ENCODE peak calls at places on chromosomes 13 and 19, in seven cellular contexts. One of them, this sample, is unnamed.

GRCh38 chr19:2282062-2282861 is at the start of gene PEAK3:
- DNase-seq in stimulated activated CD8-positive, alpha-beta memory T cell treated with anti-CD3 and anti-CD28 coated beads, Interleukin-4, amount 100 ng/mL, for 1 hour: no peak
- DNase-seq in NCI-H2227 treated with DMSO at 0.1 percent for 48 hours: no peak
- DNase-seq in choroid plexus epithelial cell: peak
- DNase-seq in AG09319: no peak
- DNase-seq in Calu3: no peak
- DNase-seq in AG04450: no peak
- DNase-seq in this sample: no peak

GRCh38 chr13:30077338-30077737 is 226.9 kb upstream of the UBL3 start:
- DNase-seq in AG04450: no peak
- DNase-seq in NCI-H2227 treated with DMSO at 0.1 percent for 48 hours: no peak
- DNase-seq in stimulated activated CD8-positive, alpha-beta memory T cell treated with anti-CD3 and anti-CD28 coated beads, Interleukin-4, amount 100 ng/mL, for 1 hour: no peak
- DNase-seq in choroid plexus epithelial cell: no peak
- DNase-seq in AG09319: no peak
- DNase-seq in Calu3: no peak
- DNase-seq in this sample: no peak

GRCh38 chr13:44715287-44716224 is 139.4 kb upstream of the TSC22D1 start:
- DNase-seq in NCI-H2227 treated with DMSO at 0.1 percent for 48 hours: no peak
- DNase-seq in Calu3: no peak
- DNase-seq in AG04450: no peak
- DNase-seq in AG09319: no peak
- DNase-seq in stimulated activated CD8-positive, alpha-beta memory T cell treated with anti-CD3 and anti-CD28 coated beads, Interleukin-4, amount 100 ng/mL, for 1 hour: no peak
- DNase-seq in choroid plexus epithelial cell: no peak
- DNase-seq in this sample: no peak

GRCh38 chr19:46351241-46352041 is 4.6 kb downstream of the PPP5C start:
- DNase-seq in stimulated activated CD8-positive, alpha-beta memory T cell treated with anti-CD3 and anti-CD28 coated beads, Interleukin-4, amount 100 ng/mL, for 1 hour: no peak
- DNase-seq in AG09319: no peak
- DNase-seq in AG04450: no peak
- DNase-seq in NCI-H2227 treated with DMSO at 0.1 percent for 48 hours: no peak
- DNase-seq in choroid plexus epithelial cell: peak
- DNase-seq in Calu3: peak
- DNase-seq in this sample: no peak

GRCh38 chr13:30408319-30409101 is 13.8 kb upstream of the UBE2L5 start:
- DNase-seq in AG09319: peak
- DNase-seq in stimulated activated CD8-positive, alpha-beta memory T cell treated with anti-CD3 and anti-CD28 coated beads, Interleukin-4, amount 100 ng/mL, for 1 hour: peak
- DNase-seq in choroid plexus epithelial cell: peak
- DNase-seq in NCI-H2227 treated with DMSO at 0.1 percent for 48 hours: no peak
- DNase-seq in Calu3: peak
- DNase-seq in AG04450: peak
- DNase-seq in this sample: peak

GRCh38 chr19:39824143-39825092 is 9.5 kb downstream of the DYRK1B start:
- DNase-seq in AG04450: peak
- DNase-seq in Calu3: no peak
- DNase-seq in NCI-H2227 treated with DMSO at 0.1 percent for 48 hours: peak
- DNase-seq in AG09319: peak
- DNase-seq in choroid plexus epithelial cell: peak
- DNase-seq in stimulated activated CD8-positive, alpha-beta memory T cell treated with anti-CD3 and anti-CD28 coated beads, Interleukin-4, amount 100 ng/mL, for 1 hour: peak
- DNase-seq in this sample: peak

GRCh38 chr13:44734204-44734707 is 158.1 kb upstream of the TSC22D1 start:
- DNase-seq in NCI-H2227 treated with DMSO at 0.1 percent for 48 hours: no peak
- DNase-seq in stimulated activated CD8-positive, alpha-beta memory T cell treated with anti-CD3 and anti-CD28 coated beads, Interleukin-4, amount 100 ng/mL, for 1 hour: no peak
- DNase-seq in choroid plexus epithelial cell: peak
- DNase-seq in AG04450: peak
- DNase-seq in Calu3: no peak
- DNase-seq in AG09319: peak
- DNase-seq in this sample: no peak

GRCh38 chr19:44741841-44742352 is 6.6 kb upstream of the BCL3 start:
- DNase-seq in NCI-H2227 treated with DMSO at 0.1 percent for 48 hours: no peak
- DNase-seq in choroid plexus epithelial cell: peak
- DNase-seq in stimulated activated CD8-positive, alpha-beta memory T cell treated with anti-CD3 and anti-CD28 coated beads, Interleukin-4, amount 100 ng/mL, for 1 hour: no peak
- DNase-seq in AG09319: peak
- DNase-seq in Calu3: peak
- DNase-seq in AG04450: peak
- DNase-seq in this sample: no peak

GRCh38 chr13:113635709-113636108 is 22.3 kb downstream of the ATP4B start:
- DNase-seq in stimulated activated CD8-positive, alpha-beta memory T cell treated with anti-CD3 and anti-CD28 coated beads, Interleukin-4, amount 100 ng/mL, for 1 hour: no peak
- DNase-seq in AG09319: no peak
- DNase-seq in AG04450: no peak
- DNase-seq in choroid plexus epithelial cell: no peak
- DNase-seq in Calu3: no peak
- DNase-seq in NCI-H2227 treated with DMSO at 0.1 percent for 48 hours: no peak
- DNase-seq in this sample: no peak

GRCh38 chr19:4098493-4098892 is 25.4 kb downstream of the MAP2K2 start:
- DNase-seq in choroid plexus epithelial cell: no peak
- DNase-seq in NCI-H2227 treated with DMSO at 0.1 percent for 48 hours: no peak
- DNase-seq in Calu3: no peak
- DNase-seq in stimulated activated CD8-positive, alpha-beta memory T cell treated with anti-CD3 and anti-CD28 coated beads, Interleukin-4, amount 100 ng/mL, for 1 hour: no peak
- DNase-seq in AG04450: no peak
- DNase-seq in AG09319: no peak
- DNase-seq in this sample: no peak

GRCh38 chr19:40822161-40822560 is 23.2 kb downstream of the EGLN2 start:
- DNase-seq in choroid plexus epithelial cell: no peak
- DNase-seq in AG04450: no peak
- DNase-seq in AG09319: no peak
- DNase-seq in NCI-H2227 treated with DMSO at 0.1 percent for 48 hours: no peak
- DNase-seq in stimulated activated CD8-positive, alpha-beta memory T cell treated with anti-CD3 and anti-CD28 coated beads, Interleukin-4, amount 100 ng/mL, for 1 hour: no peak
- DNase-seq in Calu3: no peak
- DNase-seq in this sample: no peak

GRCh38 chr19:58300620-58301019 is 4.6 kb upstream of the ERVK3-1 start:
- DNase-seq in Calu3: no peak
- DNase-seq in AG04450: no peak
- DNase-seq in NCI-H2227 treated with DMSO at 0.1 percent for 48 hours: no peak
- DNase-seq in choroid plexus epithelial cell: no peak
- DNase-seq in stimulated activated CD8-positive, alpha-beta memory T cell treated with anti-CD3 and anti-CD28 coated beads, Interleukin-4, amount 100 ng/mL, for 1 hour: no peak
- DNase-seq in AG09319: no peak
- DNase-seq in this sample: no peak

GRCh38 chr13:114164681-114165429 is 14.2 kb upstream of the CFAP97D2 start:
- DNase-seq in NCI-H2227 treated with DMSO at 0.1 percent for 48 hours: no peak
- DNase-seq in choroid plexus epithelial cell: no peak
- DNase-seq in AG09319: no peak
- DNase-seq in Calu3: no peak
- DNase-seq in stimulated activated CD8-positive, alpha-beta memory T cell treated with anti-CD3 and anti-CD28 coated beads, Interleukin-4, amount 100 ng/mL, for 1 hour: no peak
- DNase-seq in AG04450: no peak
- DNase-seq in this sample: no peak

GRCh38 chr13:98263841-98264240 is 86.8 kb upstream of the RNF113B start:
- DNase-seq in stimulated activated CD8-positive, alpha-beta memory T cell treated with anti-CD3 and anti-CD28 coated beads, Interleukin-4, amount 100 ng/mL, for 1 hour: no peak
- DNase-seq in AG04450: no peak
- DNase-seq in choroid plexus epithelial cell: no peak
- DNase-seq in Calu3: no peak
- DNase-seq in NCI-H2227 treated with DMSO at 0.1 percent for 48 hours: no peak
- DNase-seq in AG09319: no peak
- DNase-seq in this sample: no peak

GRCh38 chr13:81058211-81058915 is 717.4 kb upstream of the SPRY2 start:
- DNase-seq in choroid plexus epithelial cell: no peak
- DNase-seq in AG04450: no peak
- DNase-seq in AG09319: no peak
- DNase-seq in Calu3: no peak
- DNase-seq in stimulated activated CD8-positive, alpha-beta memory T cell treated with anti-CD3 and anti-CD28 coated beads, Interleukin-4, amount 100 ng/mL, for 1 hour: no peak
- DNase-seq in NCI-H2227 treated with DMSO at 0.1 percent for 48 hours: no peak
- DNase-seq in this sample: no peak

GRCh38 chr13:111919286-111919685 is 147.7 kb upstream of the SOX1 start:
- DNase-seq in choroid plexus epithelial cell: no peak
- DNase-seq in Calu3: no peak
- DNase-seq in AG04450: no peak
- DNase-seq in NCI-H2227 treated with DMSO at 0.1 percent for 48 hours: no peak
- DNase-seq in AG09319: no peak
- DNase-seq in stimulated activated CD8-positive, alpha-beta memory T cell treated with anti-CD3 and anti-CD28 coated beads, Interleukin-4, amount 100 ng/mL, for 1 hour: no peak
- DNase-seq in this sample: no peak

GRCh38 chr13:53249236-53249635 is 220.6 kb downstream of the OLFM4 start:
- DNase-seq in choroid plexus epithelial cell: no peak
- DNase-seq in AG04450: no peak
- DNase-seq in NCI-H2227 treated with DMSO at 0.1 percent for 48 hours: no peak
- DNase-seq in Calu3: no peak
- DNase-seq in stimulated activated CD8-positive, alpha-beta memory T cell treated with anti-CD3 and anti-CD28 coated beads, Interleukin-4, amount 100 ng/mL, for 1 hour: no peak
- DNase-seq in AG09319: no peak
- DNase-seq in this sample: no peak

GRCh38 chr13:20118268-20119140 is 42.3 kb downstream of the GJA3 start:
- DNase-seq in Calu3: peak
- DNase-seq in stimulated activated CD8-positive, alpha-beta memory T cell treated with anti-CD3 and anti-CD28 coated beads, Interleukin-4, amount 100 ng/mL, for 1 hour: no peak
- DNase-seq in AG09319: no peak
- DNase-seq in AG04450: no peak
- DNase-seq in NCI-H2227 treated with DMSO at 0.1 percent for 48 hours: no peak
- DNase-seq in choroid plexus epithelial cell: peak
- DNase-seq in this sample: no peak

GRCh38 chr13:31442605-31443004 is 242.8 kb downstream of the B3GLCT start:
- DNase-seq in Calu3: no peak
- DNase-seq in choroid plexus epithelial cell: no peak
- DNase-seq in NCI-H2227 treated with DMSO at 0.1 percent for 48 hours: no peak
- DNase-seq in AG04450: no peak
- DNase-seq in AG09319: no peak
- DNase-seq in stimulated activated CD8-positive, alpha-beta memory T cell treated with anti-CD3 and anti-CD28 coated beads, Interleukin-4, amount 100 ng/mL, for 1 hour: no peak
- DNase-seq in this sample: no peak

GRCh38 chr19:23673132-23673531 is 13.9 kb downstream of the ZNF675 start:
- DNase-seq in stimulated activated CD8-positive, alpha-beta memory T cell treated with anti-CD3 and anti-CD28 coated beads, Interleukin-4, amount 100 ng/mL, for 1 hour: no peak
- DNase-seq in choroid plexus epithelial cell: no peak
- DNase-seq in Calu3: no peak
- DNase-seq in AG09319: no peak
- DNase-seq in AG04450: no peak
- DNase-seq in NCI-H2227 treated with DMSO at 0.1 percent for 48 hours: no peak
- DNase-seq in this sample: no peak

GRCh38 chr13:50911051-50911690 is 1.6 kb downstream of the RNASEH2B start:
- DNase-seq in choroid plexus epithelial cell: peak
- DNase-seq in AG09319: no peak
- DNase-seq in Calu3: no peak
- DNase-seq in stimulated activated CD8-positive, alpha-beta memory T cell treated with anti-CD3 and anti-CD28 coated beads, Interleukin-4, amount 100 ng/mL, for 1 hour: no peak
- DNase-seq in AG04450: no peak
- DNase-seq in NCI-H2227 treated with DMSO at 0.1 percent for 48 hours: no peak
- DNase-seq in this sample: no peak

GRCh38 chr19:16160943-16161560 is 12.3 kb downstream of the CIB3 start:
- DNase-seq in NCI-H2227 treated with DMSO at 0.1 percent for 48 hours: no peak
- DNase-seq in AG04450: peak
- DNase-seq in choroid plexus epithelial cell: peak
- DNase-seq in stimulated activated CD8-positive, alpha-beta memory T cell treated with anti-CD3 and anti-CD28 coated beads, Interleukin-4, amount 100 ng/mL, for 1 hour: no peak
- DNase-seq in AG09319: no peak
- DNase-seq in Calu3: peak
- DNase-seq in this sample: no peak

GRCh38 chr19:8571006-8571411 is 6.2 kb downstream of the MYO1F start:
- DNase-seq in choroid plexus epithelial cell: peak
- DNase-seq in AG04450: no peak
- DNase-seq in stimulated activated CD8-positive, alpha-beta memory T cell treated with anti-CD3 and anti-CD28 coated beads, Interleukin-4, amount 100 ng/mL, for 1 hour: no peak
- DNase-seq in NCI-H2227 treated with DMSO at 0.1 percent for 48 hours: no peak
- DNase-seq in AG09319: no peak
- DNase-seq in Calu3: peak
- DNase-seq in this sample: no peak

GRCh38 chr19:5828661-5829566 is 10.6 kb downstream of the FUT6 start:
- DNase-seq in choroid plexus epithelial cell: peak
- DNase-seq in stimulated activated CD8-positive, alpha-beta memory T cell treated with anti-CD3 and anti-CD28 coated beads, Interleukin-4, amount 100 ng/mL, for 1 hour: no peak
- DNase-seq in NCI-H2227 treated with DMSO at 0.1 percent for 48 hours: no peak
- DNase-seq in AG04450: no peak
- DNase-seq in AG09319: no peak
- DNase-seq in Calu3: no peak
- DNase-seq in this sample: no peak

GRCh38 chr13:23141964-23142363 is 38.8 kb upstream of the SGCG start:
- DNase-seq in stimulated activated CD8-positive, alpha-beta memory T cell treated with anti-CD3 and anti-CD28 coated beads, Interleukin-4, amount 100 ng/mL, for 1 hour: no peak
- DNase-seq in AG09319: no peak
- DNase-seq in choroid plexus epithelial cell: no peak
- DNase-seq in AG04450: no peak
- DNase-seq in NCI-H2227 treated with DMSO at 0.1 percent for 48 hours: no peak
- DNase-seq in Calu3: no peak
- DNase-seq in this sample: no peak